ENCODE peak calls at places on chromosome 22, in seven cellular contexts. D is RCC 7860; E is psoas muscle; R is posterior cingulate gyrus; T is NCI-H446 treated with DMSO at 0.1 percent for 48 hours; J is stimulated activated CD4-positive, alpha-beta T cell treated with anti-CD3 and anti-CD28 coated beads, Interleukin-4, amount 100 ng/mL, for 48 hours; N is NCI-H2081. Z is an unnamed sample.

GRCh38 chr22:42649261-42650056 is at the start of gene CYB5R3:
- DNase-seq in D (peak), E (peak), R (peak), T (peak), J (peak), N (peak), Z (peak)

GRCh38 chr22:50177537-50178470 is 7.3 kb downstream of the PANX2 start:
- DNase-seq in D (no peak), E (no peak), R (no peak), T (no peak), J (no peak), N (no peak), Z (no peak)

GRCh38 chr22:42353883-42354727 is 78.1 kb downstream of the NFAM1 start:
- DNase-seq in D (no peak), E (no peak), R (no peak), T (peak), J (no peak), N (peak), Z (peak)

GRCh38 chr22:20863356-20863755 is 4.5 kb downstream of the SNAP29 start:
- DNase-seq in D (no peak), E (no peak), R (no peak), T (no peak), J (no peak), N (no peak), Z (no peak)

GRCh38 chr22:36471341-36471821 is 10.1 kb downstream of the TXN2 start:
- DNase-seq in D (no peak), E (no peak), R (no peak), T (no peak), J (no peak), N (no peak), Z (no peak)

GRCh38 chr22:17797721-17798559 is 23.7 kb upstream of the BID start:
- DNase-seq in D (no peak), E (no peak), R (no peak), T (no peak), J (no peak), N (no peak), Z (no peak)

GRCh38 chr22:44455963-44456358 is 42.1 kb downstream of the RTL6 start:
- DNase-seq in D (no peak), E (no peak), R (no peak), T (no peak), J (no peak), N (no peak), Z (no peak)

GRCh38 chr22:26689553-26690301 is 32.3 kb downstream of the MIAT start:
- DNase-seq in D (no peak), E (no peak), R (no peak), T (no peak), J (no peak), N (no peak), Z (no peak)

GRCh38 chr22:43894122-43894521 is 2.3 kb upstream of the PNPLA5 start:
- DNase-seq in D (no peak), E (no peak), R (peak), T (no peak), J (no peak), N (no peak), Z (no peak)

GRCh38 chr22:24039046-24039445 is 27.9 kb downstream of the CABIN1 start:
- DNase-seq in D (no peak), E (no peak), R (no peak), T (no peak), J (no peak), N (no peak), Z (no peak)

GRCh38 chr22:16717699-16718558 is 107.3 kb downstream of the XKR3 start:
- DNase-seq in D (no peak), E (no peak), R (no peak), T (no peak), J (no peak), N (no peak), Z (no peak)

GRCh38 chr22:26481694-26482093 is 1.9 kb downstream of the HPS4 start:
- DNase-seq in D (no peak), E (no peak), R (no peak), T (no peak), J (no peak), N (no peak), Z (no peak)

Z was measured in NCI-H1092 treated with DMSO at 0.1 percent for 48 hours.